ENCODE peak calls at places on chromosomes 16 and 17, in six cellular contexts. F, Q, E, G, L and N are unnamed samples.

GRCh38 chr17:40686192-40686591 is 17.4 kb downstream of the KRT24 start:
- DNase-seq in E (no peak), G (no peak), F (no peak), Q (no peak), L (no peak), N (no peak)

GRCh38 chr17:63966646-63967265 is 6.0 kb downstream of the SCN4A start:
- DNase-seq in G (no peak), E (no peak), F (no peak), L (no peak), Q (no peak), N (no peak)

GRCh38 chr17:41785876-41786226 is 660 bp downstream of the JUP start:
- DNase-seq in Q (peak), F (no peak), L (no peak), E (no peak), G (no peak), N (peak)

GRCh38 chr16:777826-778225 is 10.4 kb downstream of the RPUSD1 start:
- DNase-seq in L (peak), E (no peak), G (no peak), F (peak), Q (no peak), N (peak)

GRCh38 chr17:31513731-31514427 is 122.4 kb downstream of the RAB11FIP4 start:
- DNase-seq in L (no peak), Q (no peak), G (no peak), F (no peak), E (no peak), N (no peak)

GRCh38 chr17:41941158-41941557 is 10.7 kb downstream of the ODAD4 start:
- DNase-seq in F (no peak), L (no peak), E (no peak), Q (no peak), G (no peak), N (no peak)

GRCh38 chr17:67386965-67387551 is 10.0 kb downstream of the PITPNC1 start:
- DNase-seq in G (no peak), F (peak), E (peak), L (peak), Q (peak), N (peak)

GRCh38 chr17:64160378-64160777 is 30.4 kb upstream of the ERN1 start:
- DNase-seq in G (no peak), Q (no peak), F (no peak), L (no peak), E (no peak), N (no peak)

GRCh38 chr17:39835038-39835786 is 28.9 kb downstream of the IKZF3 start:
- DNase-seq in L (no peak), F (no peak), E (no peak), G (no peak), Q (peak), N (no peak)

GRCh38 chr17:1762906-1763829 is 1.3 kb downstream of the SERPINF1 start:
- DNase-seq in Q (no peak), L (peak), G (no peak), F (peak), E (peak), N (peak)
- H2AFZ ChIP-seq in Q (no peak), L (peak), G (no peak), F (peak), E (peak), N (no peak)

GRCh38 chr17:81342062-81342699 is 47.1 kb upstream of the SLC38A10 start:
- DNase-seq in G (no peak), Q (no peak), F (no peak), E (no peak), L (peak), N (no peak)
- H3K4ac ChIP-seq in G (no peak), Q (no peak), F (peak), E (no peak), L (peak), N (peak)

GRCh38 chr17:73401911-73402310 is 90.1 kb upstream of the CDC42EP4 start:
- DNase-seq in F (peak), E (peak), Q (peak), L (peak), G (no peak), N (no peak)
- H2AFZ ChIP-seq in F (peak), E (peak), Q (no peak), L (no peak), G (no peak), N (no peak)

DNA sequence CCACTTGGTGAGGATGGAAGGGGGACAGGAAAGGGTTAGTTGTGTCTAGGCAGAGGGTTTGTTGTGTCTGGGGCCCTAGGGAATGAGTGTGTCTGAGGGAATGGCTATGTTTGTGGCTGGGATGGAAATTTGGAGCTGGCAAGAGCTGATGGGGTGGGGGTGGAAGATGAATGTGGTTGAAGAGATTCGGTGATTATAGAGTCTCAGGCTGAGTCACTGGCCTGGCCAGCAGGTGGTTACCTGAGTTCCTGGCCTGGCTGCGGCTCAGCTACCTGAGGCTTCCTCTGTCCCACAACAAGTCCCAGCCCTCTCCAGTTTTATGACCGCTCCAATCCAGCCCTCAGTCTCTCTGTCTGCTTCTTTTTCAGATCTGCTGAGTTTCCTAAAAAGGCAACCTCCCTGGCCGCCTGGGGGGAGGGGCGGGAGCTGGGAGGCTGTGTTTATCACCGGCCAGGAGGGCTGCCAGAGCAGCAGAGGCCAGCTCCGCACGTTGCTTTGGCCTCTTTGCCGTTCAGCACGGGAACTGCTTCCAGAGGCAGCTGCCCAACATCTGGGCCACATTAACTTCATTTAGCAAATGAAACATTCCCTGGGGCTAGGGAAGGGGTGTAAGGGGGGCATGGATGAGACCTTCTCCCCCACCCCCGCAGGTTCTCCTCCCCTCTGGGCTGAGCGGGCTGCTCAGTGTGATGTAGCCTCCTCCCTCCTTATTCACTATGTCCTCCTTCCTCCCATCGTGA is 21.8 kb downstream of the ITGB3 start:
- DNase-seq in E (peak), L (peak), G (no peak), F (peak), Q (peak), N (no peak)
- H3K4ac ChIP-seq in E (no peak), L (peak), G (no peak), F (peak), Q (no peak), N (peak)

DNA sequence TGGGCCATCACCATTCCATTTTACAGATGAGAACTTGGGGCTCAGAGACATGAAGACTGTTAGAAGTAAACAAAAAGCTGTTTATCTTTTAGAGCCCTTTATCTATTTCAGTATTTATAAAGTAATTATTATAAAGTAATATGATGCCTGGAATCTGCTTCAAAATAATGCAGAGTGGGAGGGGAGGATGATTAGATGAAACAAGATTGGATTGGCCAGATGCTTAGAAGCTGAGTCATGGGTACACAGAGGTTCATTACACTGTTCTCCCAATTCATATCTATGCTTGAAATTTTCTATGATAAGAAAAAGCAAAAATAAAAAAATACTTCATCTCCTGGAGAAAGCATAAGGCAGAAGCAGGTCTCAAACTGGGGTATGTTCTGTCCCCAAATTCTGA is 29.4 kb downstream of the TOM1L2 start:
- DNase-seq in G (no peak), Q (no peak), L (no peak), F (peak), E (no peak), N (no peak)
- H2AFZ ChIP-seq in G (no peak), Q (no peak), L (no peak), F (no peak), E (no peak), N (no peak)

DNA sequence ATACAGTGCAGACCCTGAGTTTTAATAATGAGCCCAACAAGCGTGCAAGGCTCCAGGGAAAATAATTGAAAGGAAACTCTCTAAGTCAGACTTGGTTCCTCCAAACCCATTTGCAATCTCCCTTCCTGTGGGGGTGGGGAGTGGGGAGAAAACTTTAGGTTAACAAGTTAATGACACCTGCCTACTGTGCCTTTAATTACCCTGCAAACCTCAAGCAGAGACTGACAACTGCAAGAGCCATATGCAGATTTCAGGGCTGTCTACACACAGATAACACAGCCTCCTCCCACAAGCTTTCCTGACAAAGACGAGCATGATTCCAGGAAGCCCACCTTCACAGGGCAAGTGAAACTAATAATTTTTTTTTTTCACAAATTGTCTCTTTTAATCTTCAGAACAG is 359.3 kb downstream of the HS3ST4 start:
- DNase-seq in Q (peak), G (peak), F (no peak), L (no peak), E (no peak), N (no peak)
- H3K4ac ChIP-seq in Q (no peak), G (peak), F (no peak), L (no peak), E (no peak), N (no peak)

GRCh38 chr17:14038206-14038605 is 31.1 kb upstream of the COX10 start:
- DNase-seq in L (peak), G (no peak), F (peak), E (no peak), Q (no peak), N (no peak)

GRCh38 chr17:14044702-14045101 is 24.6 kb upstream of the COX10 start:
- DNase-seq in L (no peak), Q (no peak), G (no peak), F (no peak), E (no peak), N (no peak)

GRCh38 chr17:14037453-14037852 is 31.9 kb upstream of the COX10 start:
- DNase-seq in F (no peak), G (no peak), L (no peak), E (no peak), Q (no peak), N (no peak)

GRCh38 chr17:14046978-14047377 is 22.3 kb upstream of the COX10 start:
- DNase-seq in E (no peak), F (no peak), Q (no peak), L (no peak), G (no peak), N (no peak)

GRCh38 chr17:14042411-14042810 is 26.9 kb upstream of the COX10 start:
- DNase-seq in Q (no peak), E (no peak), G (no peak), L (no peak), F (no peak), N (no peak)
- H2AFZ ChIP-seq in Q (no peak), E (no peak), G (no peak), L (no peak), F (no peak), N (no peak)

DNA sequence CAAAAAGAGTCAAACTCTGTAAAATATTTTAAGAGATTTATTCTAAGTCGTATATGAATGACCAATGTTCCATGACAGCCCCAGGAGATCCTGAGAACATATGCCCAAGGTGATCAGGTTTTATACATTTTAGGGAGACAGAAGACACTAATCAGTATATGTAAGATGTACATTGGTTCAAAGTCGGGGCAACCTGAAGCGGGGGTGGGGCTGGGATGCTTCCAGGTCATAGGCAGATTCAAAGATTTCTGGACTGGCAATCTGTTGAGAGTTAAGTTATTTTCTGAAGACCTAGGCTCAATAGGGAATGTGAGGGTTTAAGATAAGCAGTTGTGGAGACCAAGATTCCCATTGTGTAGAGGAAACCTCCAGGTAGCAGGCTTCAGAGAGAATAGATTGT is 20.4 kb upstream of the DHRS7B start:
- DNase-seq in E (no peak), L (no peak), G (no peak), Q (no peak), F (no peak), N (no peak)
- H3K4ac ChIP-seq in E (no peak), L (no peak), G (no peak), Q (no peak), F (no peak), N (no peak)

GRCh38 chr17:60305141-60305540 is 86.8 kb downstream of the USP32 start:
- DNase-seq in Q (no peak), E (no peak), G (no peak), F (no peak), L (peak), N (no peak)
- H2AFZ ChIP-seq in Q (no peak), E (no peak), G (no peak), F (no peak), L (no peak), N (no peak)